ENCODE peak calls at places on chromosomes 7 and 10, in nine cellular contexts. D is spleen; V is natural killer cell treated with Interleukin-12 subunit alpha and Interleukin-12 subunit beta and Interleukin-15 and Interleukin-18, amount 100 ng/mL, for 72 hours; Z is H7; F is HCEC 1CT; W is activated CD4-positive, alpha-beta T cell treated with anti-CD3 and anti-CD28 coated beads, Interleukin-2, amount 10 ng/mL, durations not matched to agents 7 days and 5 days; T is mesothelial cell of epicardium; X is NCI-H1694; N is EL. A is an unnamed sample.

GRCh38 chr10:51689536-51689935 is 9.9 kb downstream of the CSTF2T start:
- DNase-seq in N (no peak), X (no peak), W (no peak), T (no peak), F (no peak), D (no peak), Z (no peak), V (no peak), A (no peak)

GRCh38 chr7:152025937-152026890 is 740 bp downstream of the GALNT11 start:
- DNase-seq in W (no peak), N (no peak), V (no peak), X (no peak), T (no peak), D (no peak), Z (peak), F (peak), A (no peak)

GRCh38 chr7:66429498-66430163 is 199.1 kb upstream of the KCTD7 start:
- DNase-seq in N (peak), X (no peak), T (no peak), V (no peak), D (no peak), F (peak), W (no peak), Z (no peak), A (no peak)

GRCh38 chr10:96570983-96571964 is 15.5 kb downstream of the TM9SF3 start:
- DNase-seq in V (no peak), F (no peak), Z (peak), N (no peak), T (no peak), D (no peak), X (no peak), W (no peak), A (no peak)

GRCh38 chr10:63217120-63217605 is 84.0 kb downstream of the NRBF2 start:
- DNase-seq in V (no peak), W (peak), X (peak), D (no peak), Z (no peak), N (peak), F (peak), T (no peak), A (no peak)

GRCh38 chr10:63068246-63068645 is 64.9 kb upstream of the NRBF2 start:
- DNase-seq in F (peak), V (no peak), X (no peak), D (no peak), T (no peak), W (no peak), Z (no peak), N (no peak), A (no peak)

GRCh38 chr10:89310092-89310886 is 8.4 kb downstream of the IFIT2 start:
- DNase-seq in X (no peak), Z (peak), T (no peak), D (no peak), N (no peak), V (no peak), W (no peak), F (no peak), A (no peak)

GRCh38 chr10:11647676-11648075 is 36.2 kb upstream of the USP6NL start:
- DNase-seq in W (no peak), V (no peak), F (no peak), T (no peak), N (no peak), D (no peak), X (no peak), Z (no peak), A (no peak)

GRCh38 chr10:97134983-97135382 is 50.8 kb downstream of the SLIT1 start:
- DNase-seq in D (peak), T (no peak), V (no peak), X (no peak), W (no peak), F (no peak), Z (no peak), N (no peak), A (no peak)

GRCh38 chr7:128831178-128831993 is 1.2 kb downstream of the FLNC start:
- DNase-seq in W (no peak), X (no peak), F (peak), Z (peak), V (no peak), D (peak), N (peak), T (no peak), A (peak)

GRCh38 chr7:63028376-63029206 is 970.1 kb upstream of the ZNF722 start:
- DNase-seq in X (no peak), N (no peak), W (no peak), V (no peak), F (no peak), Z (no peak), T (no peak), D (no peak), A (no peak)

GRCh38 chr7:157271991-157272324 is 64.8 kb upstream of the DNAJB6 start:
- DNase-seq in W (no peak), D (peak), Z (peak), X (no peak), F (peak), V (no peak), N (peak), T (no peak), A (peak)

GRCh38 chr10:110260746-110261477 is 43.8 kb downstream of the SMNDC1 start:
- DNase-seq in T (no peak), V (no peak), N (peak), Z (no peak), W (no peak), F (peak), D (no peak), X (no peak), A (no peak)

GRCh38 chr7:129394101-129394500 is 40.1 kb upstream of the STRIP2 start:
- DNase-seq in W (no peak), D (no peak), Z (no peak), V (no peak), T (no peak), N (no peak), X (no peak), F (no peak), A (no peak)

GRCh38 chr10:29386347-29386999 is 97.6 kb downstream of the LYZL1 start:
- DNase-seq in W (peak), X (no peak), V (no peak), F (peak), Z (peak), N (peak), D (no peak), T (no peak), A (no peak)

GRCh38 chr10:29949411-29950011 is 109.9 kb downstream of the JCAD start:
- DNase-seq in V (no peak), F (peak), Z (no peak), W (no peak), T (no peak), N (peak), D (no peak), X (no peak), A (no peak)

GRCh38 chr10:72277340-72277995 is 3.7 kb downstream of the DDIT4 start:
- DNase-seq in W (no peak), F (no peak), V (no peak), N (no peak), D (no peak), T (no peak), Z (no peak), X (no peak), A (no peak)

GRCh38 chr10:104127411-104127810 is 5.4 kb downstream of the SFR1 start:
- DNase-seq in Z (peak), F (no peak), X (no peak), D (no peak), V (no peak), N (peak), W (no peak), T (no peak), A (no peak)

GRCh38 chr7:1341995-1342645 is 109.4 kb downstream of the UNCX start:
- DNase-seq in N (no peak), V (no peak), D (peak), F (no peak), X (no peak), Z (no peak), T (no peak), W (no peak), A (peak)

GRCh38 chr7:142714375-142714774 is 34.9 kb upstream of the PRSS1 start:
- DNase-seq in W (peak), D (no peak), F (no peak), V (no peak), X (no peak), N (no peak), T (no peak), Z (no peak), A (no peak)

GRCh38 chr7:38907066-38907465 is 1.9 kb downstream of the VPS41 start:
- DNase-seq in W (no peak), F (no peak), V (no peak), T (no peak), Z (no peak), X (no peak), N (no peak), D (no peak), A (no peak)

GRCh38 chr10:17213646-17214349 is 12.3 kb upstream of the TRDMT1 start:
- DNase-seq in F (peak), W (no peak), N (peak), Z (no peak), T (no peak), X (no peak), V (no peak), D (no peak), A (no peak)

GRCh38 chr7:95804090-95804489 is 31.7 kb downstream of the DYNC1I1 start:
- DNase-seq in W (no peak), D (no peak), N (no peak), X (no peak), T (no peak), F (no peak), V (no peak), Z (no peak), A (no peak)

GRCh38 chr7:128841171-128841690 is 11.0 kb downstream of the FLNC start:
- DNase-seq in X (no peak), D (no peak), F (no peak), V (no peak), Z (peak), W (no peak), N (no peak), T (no peak), A (no peak)

GRCh38 chr7:76283254-76284159 is 19.0 kb upstream of the HSPB1 start:
- DNase-seq in V (no peak), N (no peak), W (no peak), X (no peak), F (no peak), D (no peak), Z (peak), T (no peak), A (no peak)

GRCh38 chr10:78045856-78046255 is 12.2 kb downstream of the RPS24 start:
- DNase-seq in F (no peak), W (no peak), N (no peak), X (no peak), D (no peak), V (no peak), T (no peak), Z (no peak), A (no peak)

GRCh38 chr7:2853147-2853546 is 9.0 kb upstream of the GNA12 start:
- DNase-seq in W (no peak), D (no peak), V (no peak), F (no peak), N (no peak), Z (no peak), X (no peak), T (no peak), A (no peak)